ENCODE peak calls at places on chromosomes 12 and 14, in nine cellular contexts. T is choroid plexus epithelial cell; U is PC-9; W is MCF 10A; Z is K562; K is stimulated activated CD4-positive, alpha-beta T cell treated with anti-CD3 and anti-CD28 coated beads, Interleukin-2, amount 100 ng/mL, for 48 hours; P is T-helper 1 cell; O is lung; Y is CD8-positive, alpha-beta T cell. R is an unnamed sample.

GRCh38 chr12:121689430-121689829 is 20.0 kb upstream of the MORN3 start:
- DNase-seq in T (no peak), U (no peak), W (no peak), Z (no peak), K (no peak), P (no peak), O (no peak), Y (no peak), R (no peak)

GRCh38 chr12:65505321-65506121 is 227.0 kb downstream of the MSRB3 start:
- DNase-seq in T (no peak), U (no peak), W (no peak), Z (no peak), K (no peak), P (no peak), O (no peak), Y (no peak), R (no peak)

GRCh38 chr14:31712244-31713127 is 151.3 kb downstream of the NUBPL start:
- DNase-seq in T (no peak), U (no peak), W (no peak), Z (no peak), K (no peak), P (no peak), O (no peak), Y (no peak), R (no peak)

GRCh38 chr12:6367065-6367968 is 8.0 kb downstream of the SCNN1A start:
- DNase-seq in T (peak; percentile 74), U (no peak), W (no peak), Z (peak; percentile 71), K (no peak), P (no peak), O (no peak), Y (peak; percentile 52), R (no peak)

GRCh38 chr12:94208433-94208921 is 60.1 kb downstream of the PLXNC1 start:
- DNase-seq in T (no peak), U (no peak), W (no peak), Z (peak; percentile 55), K (peak; percentile 34), P (no peak), O (no peak), Y (no peak), R (no peak)

GRCh38 chr14:51554953-51555352 is 96.8 kb upstream of the FRMD6 start:
- DNase-seq in T (peak; percentile 67), U (no peak), W (peak; percentile 28), Z (no peak), K (no peak), P (no peak), O (no peak), Y (no peak), R (no peak)

GRCh38 chr12:92133795-92134637 is 11.6 kb downstream of the BTG1 start:
- DNase-seq in T (no peak), U (no peak), W (no peak), Z (no peak), K (no peak), P (no peak), O (no peak), Y (no peak), R (no peak)

GRCh38 chr12:128353271-128353670 is 86.3 kb downstream of the TMEM132C start:
- DNase-seq in T (no peak), U (no peak), W (no peak), Z (no peak), K (no peak), P (no peak), O (no peak), Y (no peak), R (no peak)

GRCh38 chr12:59115526-59115925 is 195.2 kb upstream of the LRIG3 start:
- DNase-seq in T (peak; percentile 11), U (no peak), W (no peak), Z (no peak), K (no peak), P (no peak), O (no peak), Y (no peak), R (no peak)

GRCh38 chr12:105598032-105598431 is 267.5 kb downstream of the C12orf75 start:
- DNase-seq in T (no peak), U (no peak), W (no peak), Z (no peak), K (no peak), P (no peak), O (no peak), Y (no peak), R (no peak)

GRCh38 chr12:3117144-3117581 is 40.0 kb downstream of the TSPAN9 start:
- DNase-seq in T (peak; percentile 76), U (no peak), W (peak; percentile 80), Z (no peak), K (no peak), P (no peak), O (no peak), Y (no peak), R (no peak)

GRCh38 chr12:4277856-4278581 is 4.5 kb downstream of the CCND2 start:
- DNase-seq in T (no peak), U (no peak), W (no peak), Z (no peak), K (no peak), P (no peak), O (no peak), Y (no peak), R (no peak)

GRCh38 chr12:69698054-69698453 is 1.0 kb downstream of the BEST3 start:
- DNase-seq in T (no peak), U (no peak), W (no peak), Z (no peak), K (no peak), P (no peak), O (no peak), Y (no peak), R (no peak)

GRCh38 chr14:35248476-35248788 is 43.8 kb upstream of the PSMA6 start:
- DNase-seq in T (no peak), U (no peak), W (no peak), Z (no peak), K (no peak), P (no peak), O (no peak), Y (no peak), R (no peak)

GRCh38 chr12:25764892-25765291 is 193.6 kb upstream of the RASSF8 start:
- DNase-seq in T (no peak), U (no peak), W (peak; percentile 20), Z (no peak), K (no peak), P (no peak), O (no peak), Y (no peak), R (no peak)

GRCh38 chr12:46998811-46999368 is 80.5 kb upstream of the PCED1B start:
- DNase-seq in T (peak; percentile 78), U (no peak), W (no peak), Z (no peak), K (no peak), P (no peak), O (no peak), Y (no peak), R (no peak)

GRCh38 chr14:44463386-44464004 is 43.6 kb downstream of the FSCB start:
- DNase-seq in T (no peak), U (no peak), W (peak; percentile 34), Z (no peak), K (no peak), P (no peak), O (no peak), Y (no peak), R (no peak)

GRCh38 chr12:48796976-48797375 is 8.1 kb upstream of the ADCY6 start:
- DNase-seq in T (no peak), U (no peak), W (no peak), Z (no peak), K (no peak), P (no peak), O (no peak), Y (no peak), R (no peak)

GRCh38 chr12:122452701-122453285 is 30.3 kb upstream of the CLIP1 start:
- DNase-seq in T (no peak), U (no peak), W (no peak), Z (no peak), K (no peak), P (no peak), O (no peak), Y (no peak), R (no peak)

GRCh38 chr12:49838973-49839633 is 3.8 kb downstream of the BCDIN3D start:
- DNase-seq in T (peak; percentile 72), U (peak; percentile 22), W (peak; percentile 59), Z (peak; percentile 60), K (no peak), P (no peak), O (no peak), Y (peak; percentile 24), R (no peak)

GRCh38 chr12:106918746-106919145 is 37.0 kb upstream of the TMEM263 start:
- DNase-seq in T (peak; percentile 59), U (no peak), W (peak; percentile 17), Z (peak; percentile 44), K (no peak), P (no peak), O (no peak), Y (no peak), R (no peak)

GRCh38 chr12:59432057-59432456 is 163.8 kb upstream of the SLC16A7 start:
- DNase-seq in T (no peak), U (no peak), W (no peak), Z (no peak), K (no peak), P (no peak), O (no peak), Y (no peak), R (no peak)

GRCh38 chr12:78414071-78414470 is 450.5 kb upstream of the SYT1 start:
- DNase-seq in T (no peak), U (no peak), W (no peak), Z (no peak), K (no peak), P (no peak), O (no peak), Y (no peak), R (no peak)

GRCh38 chr14:37063467-37064240 is 108.8 kb downstream of the SLC25A21 start:
- DNase-seq in T (peak; percentile 38), U (no peak), W (no peak), Z (no peak), K (no peak), P (no peak), O (no peak), Y (no peak), R (no peak)

GRCh38 chr14:69268763-69269162 is 8.8 kb downstream of the GALNT16 start:
- DNase-seq in T (peak; percentile 39), U (no peak), W (no peak), Z (no peak), K (no peak), P (no peak), O (no peak), Y (no peak), R (no peak)

GRCh38 chr12:11347810-11348209 is 37.6 kb upstream of the PRB4 start:
- DNase-seq in T (peak; percentile 13), U (no peak), W (no peak), Z (no peak), K (no peak), P (no peak), O (no peak), Y (no peak), R (no peak)

GRCh38 chr12:128693115-128693514 is 130.6 kb downstream of the SLC15A4 start:
- DNase-seq in T (no peak), U (no peak), W (no peak), Z (no peak), K (no peak), P (no peak), O (no peak), Y (no peak), R (no peak)

GRCh38 chr12:99302874-99303273 is 344.7 kb upstream of the GARIN6 start:
- DNase-seq in T (no peak), U (no peak), W (no peak), Z (no peak), K (no peak), P (no peak), O (no peak), Y (no peak), R (no peak)

GRCh38 chr14:93332032-93332852 is 594 bp downstream of the BTBD7 start:
- DNase-seq in T (peak; percentile 35), U (peak; percentile 72), W (peak; percentile 51), Z (peak; percentile 65), K (peak; percentile 18), P (peak; percentile 37), O (peak; percentile 52), Y (peak; percentile 18), R (peak; percentile 4)

GRCh38 chr12:48768147-48768546 is 20.7 kb downstream of the ADCY6 start:
- DNase-seq in T (no peak), U (no peak), W (no peak), Z (no peak), K (no peak), P (no peak), O (no peak), Y (no peak), R (no peak)

GRCh38 chr14:59293934-59294661 is 105.6 kb downstream of the DAAM1 start:
- DNase-seq in T (no peak), U (no peak), W (no peak), Z (no peak), K (no peak), P (no peak), O (no peak), Y (no peak), R (no peak)